ENCODE peak calls at places on chromosomes 5 and 9, in ten cellular contexts. F is A549; Y is small intestine; O is cardiac muscle cell; U is hepatocyte; G is colonic mucosa; C is CD8-positive, alpha-beta memory T cell; W is upper lobe of right lung; Z is lower lobe of right lung; X is thyroid gland. D is an unnamed sample.

GRCh38 chr5:80516826-80517225 is 28.9 kb downstream of the FAM151B start:
- DNase-seq in F (peak; percentile 20), Y (peak; percentile 72), O (no peak), U (peak; percentile 7), G (no peak), C (no peak), W (no peak), Z (no peak), X (no peak), D (no peak)

GRCh38 chr5:6541256-6542013 is 91.4 kb downstream of the NSUN2 start:
- DNase-seq in F (no peak), Y (no peak), O (no peak), U (no peak), G (peak; percentile 1), C (no peak), W (no peak), Z (no peak), X (no peak), D (no peak)

GRCh38 chr9:14415947-14416346 is 102.0 kb upstream of the NFIB start:
- DNase-seq in F (no peak), Y (no peak), O (no peak), U (no peak), G (no peak), C (no peak), W (no peak), Z (no peak), X (no peak), D (no peak)

GRCh38 chr9:22036866-22037626 is 27.9 kb upstream of the CDKN2B start:
- DNase-seq in F (no peak), Y (no peak), O (no peak), U (no peak), G (no peak), C (no peak), W (no peak), Z (no peak), X (no peak), D (no peak)

GRCh38 chr5:135880278-135880677 is 15.4 kb downstream of the IL9 start:
- DNase-seq in F (peak; percentile 68), Y (no peak), O (peak; percentile 24), U (no peak), G (no peak), C (no peak), W (no peak), Z (no peak), X (no peak), D (no peak)

GRCh38 chr9:99677281-99677680 is 144.4 kb upstream of the NR4A3 start:
- DNase-seq in F (no peak), Y (no peak), O (no peak), U (no peak), G (no peak), C (no peak), W (no peak), Z (no peak), X (no peak), D (no peak)

GRCh38 chr9:132797861-132798659 is 80.0 kb downstream of the AK8 start:
- DNase-seq in F (no peak), Y (no peak), O (no peak), U (no peak), G (no peak), C (no peak), W (no peak), Z (no peak), X (no peak), D (no peak)

GRCh38 chr9:76893395-76893932 is 12.4 kb downstream of the PRUNE2 start:
- DNase-seq in F (no peak), Y (no peak), O (no peak), U (no peak), G (no peak), C (no peak), W (no peak), Z (no peak), X (no peak), D (no peak)

GRCh38 chr5:134071850-134072207 is 42.7 kb upstream of the TCF7 start:
- DNase-seq in F (no peak), Y (no peak), O (no peak), U (no peak), G (no peak), C (no peak), W (no peak), Z (no peak), X (no peak), D (no peak)

GRCh38 chr5:134072471-134073220 is 41.8 kb upstream of the TCF7 start:
- DNase-seq in F (no peak), Y (no peak), O (no peak), U (no peak), G (no peak), C (no peak), W (no peak), Z (no peak), X (no peak), D (no peak)

GRCh38 chr5:134070979-134071849 is 43.3 kb upstream of the TCF7 start:
- DNase-seq in F (peak; percentile 66), Y (peak; percentile 35), O (peak; percentile 29), U (peak; percentile 70), G (no peak), C (peak; percentile 19), W (no peak), Z (no peak), X (peak; percentile 29), D (peak; percentile 54)

GRCh38 chr5:134070648-134070978 is 43.9 kb upstream of the TCF7 start:
- DNase-seq in F (no peak), Y (no peak), O (no peak), U (peak; percentile 44), G (no peak), C (no peak), W (no peak), Z (no peak), X (no peak), D (peak; percentile 21)

DNA sequence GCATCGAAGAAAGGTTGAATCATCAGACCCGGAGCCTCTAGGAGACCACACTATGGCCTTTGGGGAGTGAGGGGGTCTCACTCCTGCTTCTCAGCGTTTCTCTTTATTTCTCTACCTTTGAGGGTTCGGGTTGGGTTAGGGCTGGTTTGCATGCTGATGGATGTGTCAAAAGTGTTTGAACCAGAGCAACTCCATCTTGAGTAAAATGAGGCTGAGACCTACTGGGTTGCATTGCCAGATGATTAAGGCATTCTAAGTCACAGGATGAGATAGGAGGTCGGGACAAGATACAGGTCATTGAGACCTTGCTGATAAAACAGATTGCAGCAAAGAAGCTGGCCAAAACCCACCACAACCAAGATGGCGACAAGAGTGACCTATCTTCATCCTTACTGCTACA is 44.9 kb upstream of the TCF7 start:
- DNase-seq in F (no peak), Y (no peak), O (no peak), U (no peak), G (no peak), C (no peak), W (no peak), Z (no peak), X (no peak), D (no peak)
- H3K27ac ChIP-seq in F (no peak overlapping the region), Y (no peak overlapping the region), O (no peak overlapping the region), U (no peak overlapping the region), G (no peak overlapping the region), C (no peak overlapping the region), W (no peak overlapping the region), Z (no peak overlapping the region), X (no peak overlapping the region), D (no peak overlapping the region)

GRCh38 chr5:180213256-180213600 is 4.2 kb upstream of the RASGEF1C start:
- DNase-seq in F (no peak), Y (no peak), O (no peak), U (no peak), G (no peak), C (no peak), W (peak; percentile 26), Z (no peak), X (no peak), D (no peak)

GRCh38 chr5:180211761-180212035 is 2.7 kb upstream of the RASGEF1C start:
- DNase-seq in F (no peak), Y (no peak), O (no peak), U (no peak), G (no peak), C (no peak), W (peak; percentile 58), Z (no peak), X (no peak), D (no peak)

GRCh38 chr5:180209137-180209581 is at the start of gene RASGEF1C:
- DNase-seq in F (peak; percentile 76), Y (peak; percentile 60), O (peak; percentile 90), U (peak; percentile 91), G (peak; percentile 59), C (peak; percentile 37), W (peak; percentile 81), Z (peak; percentile 71), X (peak; percentile 76), D (peak; percentile 68)

GRCh38 chr5:180212363-180213255 is 3.6 kb upstream of the RASGEF1C start:
- DNase-seq in F (no peak), Y (no peak), O (no peak), U (peak; percentile 54), G (no peak), C (no peak), W (peak; percentile 58), Z (no peak), X (peak; percentile 37), D (peak; percentile 41)

GRCh38 chr5:180210961-180211760 is 2.1 kb upstream of the RASGEF1C start:
- DNase-seq in F (no peak), Y (no peak), O (no peak), U (no peak), G (no peak), C (no peak), W (peak; percentile 46), Z (no peak), X (no peak), D (no peak)
- H3K27ac ChIP-seq in F (no peak overlapping the region), Y (no peak overlapping the region), O (no peak overlapping the region), U (no peak overlapping the region), G (no peak overlapping the region), C (no peak overlapping the region), W (no peak overlapping the region), Z (no peak overlapping the region), X (no peak overlapping the region), D (no peak overlapping the region)

GRCh38 chr5:172861461-172861860 is 27.4 kb downstream of the ERGIC1 start:
- DNase-seq in F (no peak), Y (no peak), O (no peak), U (no peak), G (no peak), C (no peak), W (no peak), Z (no peak), X (no peak), D (no peak)
- H3K27ac ChIP-seq in F (peak overlapping the region; percentile 96), Y (peak overlapping the region; percentile 94), O (no peak overlapping the region), U (peak overlapping the region; percentile 98), G (peak overlapping the region; percentile 64), C (no peak overlapping the region), W (peak overlapping the region; percentile 90), Z (peak overlapping the region; percentile 78), X (peak overlapping the region; percentile 98), D (peak overlapping the region; percentile 89)

GRCh38 chr5:151225475-151225874 is 1.6 kb upstream of the CCDC69 start:
- DNase-seq in F (no peak), Y (no peak), O (no peak), U (no peak), G (no peak), C (no peak), W (no peak), Z (no peak), X (no peak), D (no peak)

GRCh38 chr5:151223447-151224264 is at the start of gene CCDC69:
- DNase-seq in F (peak; percentile 91), Y (peak; percentile 60), O (peak; percentile 88), U (peak; percentile 86), G (peak; percentile 75), C (peak; percentile 47), W (peak; percentile 91), Z (peak; percentile 89), X (peak; percentile 77), D (peak; percentile 82)

GRCh38 chr5:151222769-151223446 is 984 bp downstream of the CCDC69 start:
- DNase-seq in F (no peak), Y (no peak), O (peak; percentile 29), U (peak; percentile 27), G (peak; percentile 52), C (peak; percentile 49), W (peak; percentile 78), Z (peak; percentile 74), X (peak; percentile 13), D (peak; percentile 28)

GRCh38 chr5:151225071-151225470 is 1.2 kb upstream of the CCDC69 start:
- DNase-seq in F (no peak), Y (no peak), O (no peak), U (no peak), G (no peak), C (no peak), W (no peak), Z (no peak), X (no peak), D (no peak)

GRCh38 chr5:151224372-151224771 is 480 bp upstream of the CCDC69 start:
- DNase-seq in F (no peak), Y (no peak), O (no peak), U (no peak), G (no peak), C (no peak), W (no peak), Z (no peak), X (no peak), D (no peak)
- H3K27ac ChIP-seq in F (no peak overlapping the region), Y (no peak overlapping the region), O (no peak overlapping the region), U (no peak overlapping the region), G (peak overlapping the region; percentile 83), C (peak overlapping the region; percentile 86), W (no peak overlapping the region), Z (peak overlapping the region; percentile 94), X (peak overlapping the region; percentile 80), D (no peak overlapping the region)